ENCODE peak calls at places on chromosomes 5 and 9, in five cellular contexts. One of them, this sample, is unnamed.

GRCh38 chr9:98255064-98255577 is 328 bp downstream of the TBC1D2 start:
- DNase-seq in T follicular helper cell: no peak
- DNase-seq in GM06990: no peak
- DNase-seq in CD8-positive, alpha-beta memory T cell: no peak
- DNase-seq in GM03348: no peak
- DNase-seq in this sample: no peak

GRCh38 chr9:82923410-82924242 is 139.3 kb downstream of the RASEF start:
- DNase-seq in GM06990: no peak
- DNase-seq in T follicular helper cell: no peak
- DNase-seq in GM03348: no peak
- DNase-seq in CD8-positive, alpha-beta memory T cell: no peak
- DNase-seq in this sample: no peak

GRCh38 chr9:84754896-84755295 is 85.4 kb downstream of the NTRK2 start:
- DNase-seq in CD8-positive, alpha-beta memory T cell: no peak
- DNase-seq in T follicular helper cell: no peak
- DNase-seq in GM06990: no peak
- DNase-seq in GM03348: no peak
- DNase-seq in this sample: no peak

GRCh38 chr5:71891856-71892255 is 172.8 kb downstream of the CARTPT start:
- DNase-seq in GM03348: peak; percentile 68
- DNase-seq in CD8-positive, alpha-beta memory T cell: no peak
- DNase-seq in T follicular helper cell: no peak
- DNase-seq in GM06990: no peak
- DNase-seq in this sample: no peak

GRCh38 chr9:111631071-111631971 is at the start of gene DNAJC25:
- DNase-seq in CD8-positive, alpha-beta memory T cell: peak; percentile 95
- DNase-seq in GM03348: peak; percentile 100
- DNase-seq in T follicular helper cell: peak; percentile 96
- DNase-seq in GM06990: peak; percentile 99
- DNase-seq in this sample: peak; percentile 91

GRCh38 chr9:97572892-97573365 is 60.2 kb downstream of the TSTD2 start:
- DNase-seq in GM03348: no peak
- DNase-seq in GM06990: no peak
- DNase-seq in T follicular helper cell: no peak
- DNase-seq in CD8-positive, alpha-beta memory T cell: no peak
- DNase-seq in this sample: no peak

GRCh38 chr5:142551242-142552067 is 134.4 kb downstream of the FGF1 start:
- DNase-seq in GM03348: peak; percentile 67
- DNase-seq in CD8-positive, alpha-beta memory T cell: no peak
- DNase-seq in T follicular helper cell: no peak
- DNase-seq in GM06990: no peak
- DNase-seq in this sample: no peak

GRCh38 chr5:81428446-81428845 is 34.5 kb upstream of the ACOT12 start:
- DNase-seq in CD8-positive, alpha-beta memory T cell: no peak
- DNase-seq in T follicular helper cell: no peak
- DNase-seq in GM06990: no peak
- DNase-seq in GM03348: no peak
- DNase-seq in this sample: no peak

GRCh38 chr9:69798737-69799136 is 21.9 kb upstream of the CFAP95 start:
- DNase-seq in GM03348: no peak
- DNase-seq in CD8-positive, alpha-beta memory T cell: no peak
- DNase-seq in GM06990: no peak
- DNase-seq in T follicular helper cell: no peak
- DNase-seq in this sample: no peak

GRCh38 chr9:77433675-77434445 is 214.3 kb downstream of the GNA14 start:
- DNase-seq in T follicular helper cell: peak; percentile 15
- DNase-seq in GM03348: peak; percentile 90
- DNase-seq in GM06990: no peak
- DNase-seq in CD8-positive, alpha-beta memory T cell: peak; percentile 9
- DNase-seq in this sample: peak; percentile 14

GRCh38 chr5:133113331-133114061 is 61.7 kb downstream of the HSPA4 start:
- DNase-seq in GM06990: no peak
- DNase-seq in T follicular helper cell: no peak
- DNase-seq in CD8-positive, alpha-beta memory T cell: no peak
- DNase-seq in GM03348: no peak
- DNase-seq in this sample: no peak

GRCh38 chr9:118882674-118883073 is 486.6 kb downstream of the BRINP1 start:
- DNase-seq in T follicular helper cell: no peak
- DNase-seq in GM03348: peak; percentile 48
- DNase-seq in CD8-positive, alpha-beta memory T cell: no peak
- DNase-seq in GM06990: no peak
- DNase-seq in this sample: no peak

GRCh38 chr5:88244686-88245085 is 24.0 kb downstream of the TMEM161B start:
- DNase-seq in T follicular helper cell: no peak
- DNase-seq in GM06990: no peak
- DNase-seq in GM03348: no peak
- DNase-seq in CD8-positive, alpha-beta memory T cell: no peak
- DNase-seq in this sample: no peak

GRCh38 chr9:93467462-93467861 is 14.1 kb upstream of the FAM120AOS start:
- DNase-seq in GM06990: no peak
- DNase-seq in GM03348: no peak
- DNase-seq in CD8-positive, alpha-beta memory T cell: no peak
- DNase-seq in T follicular helper cell: no peak
- DNase-seq in this sample: no peak

GRCh38 chr5:177354716-177355115 is 3.0 kb upstream of the RGS14 start:
- DNase-seq in CD8-positive, alpha-beta memory T cell: no peak
- DNase-seq in GM03348: no peak
- DNase-seq in T follicular helper cell: no peak
- DNase-seq in GM06990: no peak
- DNase-seq in this sample: no peak

GRCh38 chr5:72459089-72459661 is 48.0 kb downstream of the ZNF366 start:
- DNase-seq in GM06990: no peak
- DNase-seq in GM03348: no peak
- DNase-seq in T follicular helper cell: no peak
- DNase-seq in CD8-positive, alpha-beta memory T cell: no peak
- DNase-seq in this sample: no peak

GRCh38 chr9:136865768-136866103 is 372 bp downstream of the EDF1 start:
- DNase-seq in T follicular helper cell: no peak
- DNase-seq in CD8-positive, alpha-beta memory T cell: peak; percentile 19
- DNase-seq in GM03348: peak; percentile 44
- DNase-seq in GM06990: no peak
- DNase-seq in this sample: no peak

This sample was measured in T-helper 9 cell.